ENCODE peak calls at places on chromosomes 5 and 9, in ten cellular contexts. K is COR-L47; J is kidney tubule cell; Q is ureter; F is activated naive CD8-positive, alpha-beta T cell treated with anti-CD3 and anti-CD28 coated beads, Interleukin-2, amount 50 U/mL, for 24 hours; Y is activated gamma-delta T cell treated with Interleukin-2 at 50 U/mL for 16 hours; Z is activated T-helper 1 cell treated with anti-CD3 and anti-CD28 coated beads, Interleukin-12 subunit alpha, Interleukin-12 subunit beta, Interleukin-2, Interleukin-4 antibody, amounts not matched to agents 30 ng/mL and 10 ng/mL and 1 ng/mL, durations not matched to agents 14 hours and 24 hours and 36 hours; A is left cardiac atrium; P is NCI-H2029 treated with DMSO at 0.1 percent for 48 hours; E is stimulated activated CD8-positive, alpha-beta memory T cell treated with anti-CD3 and anti-CD28 coated beads, Interleukin-2, amount 100 ng/mL, for 1 hour. S is an unnamed sample.

GRCh38 chr5:173258466-173258865 is 23.5 kb upstream of the NKX2-5 start:
- DNase-seq in Q (no peak), E (no peak), P (no peak), F (no peak), A (no peak), Z (no peak), J (no peak), Y (no peak), K (no peak), S (no peak)

GRCh38 chr5:178644826-178645545 is 18.1 kb upstream of the CLK4 start:
- DNase-seq in Y (no peak), E (no peak), P (no peak), K (no peak), F (no peak), Z (no peak), A (no peak), Q (no peak), J (peak), S (no peak)

GRCh38 chr9:110606179-110606578 is 26.6 kb upstream of the SVEP1 start:
- DNase-seq in A (no peak), F (no peak), P (no peak), K (no peak), Q (no peak), J (peak), Z (no peak), E (no peak), Y (no peak), S (no peak)

GRCh38 chr5:74394924-74395880 is 245.3 kb downstream of the ENC1 start:
- DNase-seq in P (peak), Z (no peak), A (no peak), F (no peak), J (peak), K (peak), Y (no peak), E (no peak), Q (no peak), S (peak)

GRCh38 chr5:178108966-178109365 is 4.4 kb upstream of the N4BP3 start:
- DNase-seq in E (no peak), Q (no peak), Z (no peak), F (no peak), K (no peak), P (no peak), A (no peak), J (no peak), Y (no peak), S (no peak)

GRCh38 chr5:110055301-110055700 is 365.6 kb downstream of the MAN2A1 start:
- DNase-seq in Z (no peak), E (no peak), P (no peak), Y (no peak), K (no peak), J (peak), A (no peak), F (no peak), Q (no peak), S (peak)

GRCh38 chr9:4020038-4020746 is 279.7 kb downstream of the GLIS3 start:
- DNase-seq in K (no peak), F (no peak), Q (no peak), A (no peak), J (peak), E (no peak), Y (no peak), Z (no peak), P (no peak), S (peak)

GRCh38 chr5:96143450-96143849 is 181.8 kb upstream of the ELL2 start:
- DNase-seq in K (no peak), F (no peak), Z (no peak), E (no peak), P (no peak), Y (no peak), Q (no peak), A (no peak), J (no peak), S (peak)

GRCh38 chr5:91176288-91177016 is 206.7 kb downstream of the ARRDC3 start:
- DNase-seq in P (no peak), Y (no peak), J (peak), F (no peak), K (no peak), E (no peak), A (no peak), Q (no peak), Z (no peak), S (peak)

GRCh38 chr9:129574911-129575574 is 45.9 kb downstream of the C9orf50 start:
- DNase-seq in Y (no peak), P (no peak), J (no peak), K (no peak), A (no peak), Q (no peak), F (no peak), E (no peak), Z (no peak), S (no peak)

GRCh38 chr5:91469517-91470165 is 86.5 kb upstream of the ARRDC3 start:
- DNase-seq in E (no peak), A (no peak), Q (no peak), F (no peak), Y (no peak), Z (no peak), J (peak), K (no peak), P (no peak), S (no peak)

GRCh38 chr5:17694401-17694800 is 60.1 kb downstream of the TAF11L14 start:
- DNase-seq in J (no peak), Z (no peak), K (no peak), F (no peak), Y (no peak), P (no peak), E (no peak), Q (no peak), A (no peak), S (no peak)

GRCh38 chr9:72453797-72454196 is 67.6 kb upstream of the TMC1 start:
- DNase-seq in A (no peak), Q (no peak), E (no peak), P (no peak), Z (no peak), F (no peak), J (no peak), K (no peak), Y (no peak), S (peak)

GRCh38 chr5:176812269-176813259 is 2.2 kb downstream of the UNC5A start:
- DNase-seq in A (no peak), Q (no peak), Y (no peak), P (no peak), J (peak), F (peak), Z (no peak), E (no peak), K (peak), S (no peak)

GRCh38 chr5:40436535-40437237 is 243.0 kb upstream of the PTGER4 start:
- DNase-seq in J (no peak), A (no peak), P (no peak), E (no peak), F (no peak), K (no peak), Z (no peak), Q (no peak), Y (peak), S (no peak)

GRCh38 chr9:94950040-94950732 is 223.7 kb downstream of the AOPEP start:
- DNase-seq in Z (no peak), Q (no peak), E (no peak), F (no peak), K (no peak), A (no peak), Y (no peak), J (peak), P (peak), S (no peak)

GRCh38 chr5:78699565-78700143 is 51.1 kb upstream of the LHFPL2 start:
- DNase-seq in A (peak), E (no peak), Y (no peak), Z (no peak), P (no peak), Q (no peak), F (no peak), J (peak), K (no peak), S (peak)

GRCh38 chr9:69951411-69951810 is 92.2 kb upstream of the MAMDC2 start:
- DNase-seq in A (no peak), F (no peak), K (no peak), E (no peak), Z (no peak), Q (no peak), Y (no peak), J (no peak), P (no peak), S (no peak)

GRCh38 chr9:132182609-132183073 is 20.8 kb downstream of the NTNG2 start:
- DNase-seq in E (no peak), Q (no peak), P (no peak), Z (no peak), A (no peak), J (no peak), Y (no peak), K (no peak), F (no peak), S (peak)

GRCh38 chr5:114648940-114649339 is 287.1 kb downstream of the KCNN2 start:
- DNase-seq in A (no peak), F (no peak), Z (no peak), P (no peak), Q (no peak), E (no peak), J (no peak), Y (no peak), K (no peak), S (no peak)

GRCh38 chr5:14569948-14570691 is 11.5 kb upstream of the OTULINL start:
- DNase-seq in F (no peak), A (no peak), E (no peak), Y (no peak), P (no peak), Z (no peak), J (peak), K (no peak), Q (no peak), S (no peak)

GRCh38 chr5:141234109-141234508 is 11.0 kb downstream of the PCDHB14 start:
- DNase-seq in Q (no peak), P (no peak), K (peak), Y (no peak), J (no peak), E (no peak), A (no peak), Z (no peak), F (no peak), S (no peak)

GRCh38 chr5:154138701-154139100 is 51.8 kb upstream of the GALNT10 start:
- DNase-seq in J (no peak), E (no peak), P (peak), Q (no peak), Z (no peak), K (no peak), Y (no peak), F (no peak), A (peak), S (peak)

GRCh38 chr5:124697912-124698690 is 48.3 kb downstream of the ZNF608 start:
- DNase-seq in P (no peak), K (peak), F (no peak), A (no peak), J (no peak), Z (no peak), Y (no peak), Q (no peak), E (no peak), S (peak)

GRCh38 chr5:180645609-180646204 is 3.7 kb downstream of the FLT4 start:
- DNase-seq in Y (no peak), Z (no peak), Q (no peak), A (no peak), J (no peak), K (no peak), F (no peak), P (no peak), E (no peak), S (no peak)

S was measured in renal cortical epithelial cell.